ENCODE peak calls at places on chromosome 20, in seven cellular contexts. E is H9, G is fibroblast of the aortic adventitia, O is cardiac fibroblast, V is MM.1S, I is stomach, W is B cell. Z is an unnamed sample.

GRCh38 chr20:62953167-62953838 is 794 bp downstream of the SLC17A9 start:
- DNase-seq in E (no peak), G (no peak), O (no peak), V (no peak), I (no peak), W (no peak), Z (peak)

GRCh38 chr20:3865152-3865886 is 18.7 kb downstream of the MAVS start:
- DNase-seq in E (no peak), G (no peak), O (no peak), V (no peak), I (no peak), W (no peak), Z (no peak)

GRCh38 chr20:17722493-17723300 is 22.9 kb downstream of the BANF2 start:
- DNase-seq in E (no peak), G (no peak), O (no peak), V (no peak), I (no peak), W (no peak), Z (no peak)

GRCh38 chr20:24778585-24779031 is 170.5 kb upstream of the CST7 start:
- DNase-seq in E (peak), G (no peak), O (no peak), V (no peak), I (peak), W (no peak), Z (no peak)

GRCh38 chr20:41307021-41307420 is 10.5 kb downstream of the ZHX3 start:
- DNase-seq in E (no peak), G (no peak), O (no peak), V (no peak), I (no peak), W (no peak), Z (no peak)

GRCh38 chr20:55977723-55978481 is 27.4 kb downstream of the CBLN4 start:
- DNase-seq in E (no peak), G (no peak), O (no peak), V (no peak), I (no peak), W (no peak), Z (no peak)

GRCh38 chr20:5660346-5660745 is 89.9 kb upstream of the SHLD1 start:
- DNase-seq in E (no peak), G (peak), O (no peak), V (no peak), I (no peak), W (no peak), Z (no peak)

GRCh38 chr20:60107621-60108020 is 149.4 kb downstream of the CDH26 start:
- DNase-seq in E (no peak), G (no peak), O (no peak), V (no peak), I (no peak), W (no peak), Z (no peak)

GRCh38 chr20:3706774-3707507 is 5.5 kb downstream of the SIGLEC1 start:
- DNase-seq in E (peak), G (peak), O (peak), V (no peak), I (no peak), W (no peak), Z (no peak)

GRCh38 chr20:62668441-62669027 is 26.2 kb downstream of the SLCO4A1 start:
- DNase-seq in E (peak), G (peak), O (peak), V (no peak), I (peak), W (no peak), Z (peak)

GRCh38 chr20:17863577-17864292 is 104.9 kb downstream of the SNX5 start:
- DNase-seq in E (no peak), G (peak), O (no peak), V (no peak), I (peak), W (no peak), Z (no peak)

GRCh38 chr20:38110525-38111178 is 54.4 kb downstream of the TGM2 start:
- DNase-seq in E (no peak), G (no peak), O (no peak), V (no peak), I (no peak), W (no peak), Z (no peak)

GRCh38 chr20:23608251-23608846 is 2.6 kb upstream of the CST9 start:
- DNase-seq in E (peak), G (no peak), O (no peak), V (no peak), I (no peak), W (no peak), Z (no peak)

GRCh38 chr20:50144362-50144761 is 9.2 kb downstream of the PEDS1 start:
- DNase-seq in E (no peak), G (peak), O (peak), V (no peak), I (peak), W (no peak), Z (no peak)

GRCh38 chr20:20743511-20744169 is 31.2 kb upstream of the RALGAPA2 start:
- DNase-seq in E (peak), G (peak), O (no peak), V (no peak), I (peak), W (peak), Z (no peak)

GRCh38 chr20:47389867-47390347 is 33.4 kb upstream of the ZMYND8 start:
- DNase-seq in E (no peak), G (peak), O (peak), V (no peak), I (no peak), W (peak), Z (no peak)

GRCh38 chr20:41734506-41734945 is 116.3 kb upstream of the CHD6 start:
- DNase-seq in E (peak), G (peak), O (peak), V (peak), I (peak), W (no peak), Z (peak)

GRCh38 chr20:63206878-63207277 is 9.1 kb downstream of the YTHDF1 start:
- DNase-seq in E (no peak), G (no peak), O (no peak), V (no peak), I (no peak), W (no peak), Z (no peak)

GRCh38 chr20:11676618-11677289 is 240.9 kb upstream of the BTBD3 start:
- DNase-seq in E (peak), G (peak), O (peak), V (peak), I (no peak), W (no peak), Z (peak)

GRCh38 chr20:44600758-44601562 is 18.6 kb downstream of the PKIG start:
- DNase-seq in E (no peak), G (peak), O (peak), V (no peak), I (no peak), W (no peak), Z (no peak)

GRCh38 chr20:34111057-34111711 is 859 bp downstream of the EIF2S2 start:
- DNase-seq in E (no peak), G (peak), O (peak), V (peak), I (no peak), W (no peak), Z (no peak)

GRCh38 chr20:31719644-31720485 is 2.8 kb downstream of the BCL2L1 start:
- DNase-seq in E (peak), G (peak), O (peak), V (no peak), I (peak), W (no peak), Z (no peak)

GRCh38 chr20:39631557-39631956 is 669.4 kb downstream of the DHX35 start:
- DNase-seq in E (no peak), G (no peak), O (peak), V (no peak), I (no peak), W (no peak), Z (no peak)

GRCh38 chr20:24102290-24102689 is 113.7 kb upstream of the GGTLC1 start:
- DNase-seq in E (peak), G (no peak), O (peak), V (peak), I (no peak), W (no peak), Z (no peak)

GRCh38 chr20:25000268-25000801 is 7.8 kb upstream of the APMAP start:
- DNase-seq in E (peak), G (peak), O (peak), V (no peak), I (peak), W (no peak), Z (no peak)

GRCh38 chr20:54255157-54255556 is 47.3 kb downstream of the PFDN4 start:
- DNase-seq in E (no peak), G (peak), O (peak), V (no peak), I (no peak), W (no peak), Z (no peak)

GRCh38 chr20:44098657-44099056 is 88.3 kb downstream of the JPH2 start:
- DNase-seq in E (no peak), G (no peak), O (no peak), V (no peak), I (no peak), W (no peak), Z (no peak)

GRCh38 chr20:42294976-42295375 is 676.8 kb upstream of the CHD6 start:
- DNase-seq in E (no peak), G (no peak), O (no peak), V (no peak), I (no peak), W (no peak), Z (no peak)

GRCh38 chr20:46353506-46354206 is 45.4 kb upstream of the CDH22 start:
- DNase-seq in E (no peak), G (no peak), O (no peak), V (no peak), I (no peak), W (no peak), Z (no peak)

GRCh38 chr20:19265646-19266374 is 53.4 kb downstream of the SLC24A3 start:
- DNase-seq in E (peak), G (no peak), O (no peak), V (no peak), I (no peak), W (no peak), Z (no peak)

GRCh38 chr20:32155017-32155965 is 45.8 kb downstream of the TM9SF4 start:
- DNase-seq in E (peak), G (peak), O (peak), V (no peak), I (peak), W (no peak), Z (peak)

GRCh38 chr20:41499961-41500725 is 118.0 kb downstream of the CHD6 start:
- DNase-seq in E (no peak), G (no peak), O (no peak), V (peak), I (no peak), W (no peak), Z (no peak)

GRCh38 chr20:4406627-4407026 is 315.1 kb upstream of the PRND start:
- DNase-seq in E (no peak), G (peak), O (peak), V (no peak), I (no peak), W (no peak), Z (no peak)

GRCh38 chr20:25624500-25624939 is 706 bp upstream of the NANP start:
- DNase-seq in E (no peak), G (no peak), O (no peak), V (no peak), I (no peak), W (no peak), Z (no peak)

GRCh38 chr20:20370087-20370575 is 2.2 kb downstream of the INSM1 start:
- DNase-seq in E (no peak), G (no peak), O (no peak), V (no peak), I (no peak), W (no peak), Z (no peak)

GRCh38 chr20:38075161-38075998 is 41.8 kb downstream of the RPRD1B start:
- DNase-seq in E (no peak), G (peak), O (peak), V (no peak), I (no peak), W (peak), Z (no peak)

GRCh38 chr20:61353261-61353995 is 101.4 kb downstream of the CDH4 start:
- DNase-seq in E (no peak), G (peak), O (peak), V (no peak), I (no peak), W (no peak), Z (no peak)

GRCh38 chr20:61354501-61354900 is 102.4 kb downstream of the CDH4 start:
- DNase-seq in E (no peak), G (no peak), O (no peak), V (no peak), I (no peak), W (no peak), Z (no peak)

GRCh38 chr20:61352381-61353260 is 100.6 kb downstream of the CDH4 start:
- DNase-seq in E (peak), G (no peak), O (no peak), V (no peak), I (no peak), W (no peak), Z (no peak)

GRCh38 chr20:61355096-61355495 is 103.0 kb downstream of the CDH4 start:
- DNase-seq in E (no peak), G (no peak), O (no peak), V (no peak), I (no peak), W (no peak), Z (no peak)

DNA sequence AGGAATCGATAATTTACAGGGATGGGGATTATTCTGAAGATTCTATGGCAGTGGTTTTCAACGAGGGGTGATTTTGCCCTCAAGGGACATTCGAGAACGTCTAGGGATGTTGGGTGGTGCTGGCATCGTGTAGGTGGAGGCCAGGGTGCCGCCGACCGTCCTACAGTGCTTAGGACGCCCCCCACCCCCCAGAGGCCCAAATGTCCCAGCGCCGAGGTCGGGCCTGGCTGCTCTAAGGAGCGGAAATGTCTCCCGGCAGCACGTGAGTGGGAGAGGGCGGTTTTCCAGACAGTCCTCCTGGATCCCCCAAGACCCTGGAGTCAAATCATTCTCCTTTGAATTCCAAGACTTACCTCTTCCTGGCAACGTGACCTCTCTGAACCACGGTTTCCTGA is 101.9 kb downstream of the CDH4 start:
- DNase-seq in E (no peak), G (no peak), O (no peak), V (no peak), I (no peak), W (no peak), Z (no peak)
- TF ChIP-seq CTCF in E (no peak), G (no peak), O (no peak), V (no peak), I (no peak), W (no peak), Z (no peak)

GRCh38 chr20:35621560-35621946 is 5.9 kb downstream of the SPAG4 start:
- DNase-seq in E (no peak), G (no peak), O (no peak), V (no peak), I (no peak), W (no peak), Z (no peak)
- TF ChIP-seq CTCF in E (peak), G (peak), O (no peak), V (no peak), I (no peak), W (no peak), Z (peak)

GRCh38 chr20:10033905-10034304 is 882 bp upstream of the ANKEF1 start:
- DNase-seq in E (no peak), G (no peak), O (no peak), V (no peak), I (no peak), W (no peak), Z (no peak)

GRCh38 chr20:10040070-10040970 is 5.5 kb downstream of the ANKEF1 start:
- DNase-seq in E (no peak), G (peak), O (peak), V (peak), I (no peak), W (no peak), Z (no peak)

GRCh38 chr20:10034717-10035571 is at the start of gene ANKEF1:
- DNase-seq in E (peak), G (peak), O (peak), V (peak), I (peak), W (peak), Z (peak)
- TF ChIP-seq CTCF in E (no peak), G (no peak), O (no peak), V (no peak), I (peak), W (no peak), Z (no peak)

GRCh38 chr20:52783769-52784168 is 188.4 kb upstream of the TSHZ2 start:
- DNase-seq in E (peak), G (no peak), O (no peak), V (no peak), I (no peak), W (no peak), Z (peak)
- TF ChIP-seq CTCF in E (peak), G (no peak), O (no peak), V (peak), I (peak), W (no peak), Z (peak)

DNA sequence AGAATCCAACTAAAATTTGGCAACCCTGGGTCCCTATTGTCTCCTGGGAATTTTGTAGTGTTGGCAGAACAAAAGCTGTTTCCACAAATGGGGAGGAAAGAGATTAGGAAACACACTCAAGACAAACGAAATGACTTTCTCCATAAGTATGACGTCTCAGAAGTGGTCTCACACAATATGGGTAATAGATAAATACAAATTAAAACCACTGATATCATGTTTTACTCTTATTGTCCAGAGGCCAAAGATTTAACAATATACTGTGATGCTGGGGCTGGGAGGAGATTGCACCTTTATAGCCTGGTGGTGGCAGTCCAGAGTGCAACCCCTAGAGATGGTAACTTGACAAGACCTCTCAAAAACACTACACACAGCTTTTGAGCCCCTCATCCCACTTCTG is 18.6 kb downstream of the FKBP1A start:
- DNase-seq in E (no peak), G (peak), O (peak), V (no peak), I (no peak), W (no peak), Z (no peak)
- TF ChIP-seq CTCF in E (peak), G (peak), O (peak), V (no peak), I (no peak), W (no peak), Z (peak)

GRCh38 chr20:1734269-1734858 is 76.8 kb upstream of the SIRPG start:
- DNase-seq in E (no peak), G (peak), O (peak), V (peak), I (no peak), W (no peak), Z (no peak)
- TF ChIP-seq CTCF in E (no peak), G (no peak), O (no peak), V (peak), I (no peak), W (no peak), Z (no peak)

GRCh38 chr20:1835531-1835930 is 59.7 kb upstream of the SIRPA start:
- DNase-seq in E (no peak), G (no peak), O (no peak), V (no peak), I (no peak), W (no peak), Z (no peak)
- TF ChIP-seq CTCF in E (no peak), G (no peak), O (no peak), V (no peak), I (no peak), W (no peak), Z (no peak)